ENCODE peak calls at places on chromosomes 7 and 10, in nine cellular contexts. L is uterus, F is Peyer's patch, G is A549, T is sigmoid colon, S is gastrocnemius medialis, J is stomach, R is heart left ventricle, Y is IMR-90. P is an unnamed sample.
A peak's percentile ranks its signal among the peaks of the same experiment; 100 is the strongest.

GRCh38 chr7:112411186-112411795 is 39.0 kb upstream of the IFRD1 start:
- DNase-seq in L (no peak), F (no peak), G (no peak), T (no peak), S (no peak), J (no peak), R (no peak), Y (peak; percentile 62), P (no peak)

GRCh38 chr7:6228865-6229264 is 43.6 kb downstream of the CYTH3 start:
- DNase-seq in L (no peak), F (no peak), G (no peak), T (no peak), S (no peak), J (no peak), R (no peak), Y (peak; percentile 74), P (no peak)

GRCh38 chr10:63573068-63573697 is 52.0 kb downstream of the REEP3 start:
- DNase-seq in L (no peak), F (no peak), G (no peak), T (no peak), S (no peak), J (no peak), R (no peak), Y (peak; percentile 87), P (no peak)

GRCh38 chr7:77338883-77339629 is 77.1 kb downstream of the GSAP start:
- DNase-seq in L (no peak), F (no peak), G (no peak), T (no peak), S (no peak), J (no peak), R (no peak), Y (peak; percentile 45), P (no peak)

GRCh38 chr7:30920584-30921539 is 9.2 kb downstream of the AQP1 start:
- DNase-seq in L (peak; percentile 22), F (peak; percentile 40), G (no peak), T (peak; percentile 71), S (peak; percentile 43), J (no peak), R (peak; percentile 83), Y (peak; percentile 49), P (peak; percentile 53)

GRCh38 chr7:140214075-140214684 is 37.4 kb upstream of the KDM7A start:
- DNase-seq in L (peak; percentile 39), F (peak; percentile 84), G (no peak), T (no peak), S (no peak), J (peak; percentile 92), R (peak; percentile 28), Y (peak; percentile 7), P (no peak)

GRCh38 chr7:86786376-86786775 is 142.7 kb downstream of the GRM3 start:
- DNase-seq in L (no peak), F (no peak), G (no peak), T (no peak), S (no peak), J (no peak), R (no peak), Y (no peak), P (no peak)

GRCh38 chr10:112221545-112221944 is 38.0 kb upstream of the GPAM start:
- DNase-seq in L (no peak), F (no peak), G (no peak), T (no peak), S (no peak), J (no peak), R (no peak), Y (peak; percentile 33), P (no peak)

GRCh38 chr7:73952266-73952665 is 75.7 kb upstream of the ELN start:
- DNase-seq in L (no peak), F (no peak), G (no peak), T (no peak), S (no peak), J (no peak), R (no peak), Y (no peak), P (no peak)

GRCh38 chr7:19080076-19080475 is 37.4 kb downstream of the TWIST1 start:
- DNase-seq in L (no peak), F (no peak), G (no peak), T (no peak), S (no peak), J (no peak), R (no peak), Y (no peak), P (no peak)

GRCh38 chr7:2198760-2199159 is 34.0 kb downstream of the MAD1L1 start:
- DNase-seq in L (no peak), F (no peak), G (no peak), T (no peak), S (no peak), J (no peak), R (no peak), Y (no peak), P (no peak)

GRCh38 chr10:74598891-74599566 is 227.4 kb upstream of the KAT6B start:
- DNase-seq in L (no peak), F (no peak), G (no peak), T (no peak), S (no peak), J (no peak), R (no peak), Y (peak; percentile 47), P (no peak)

GRCh38 chr10:119651514-119652327 is 541 bp downstream of the BAG3 start:
- DNase-seq in L (peak; percentile 40), F (no peak), G (no peak), T (peak; percentile 69), S (peak; percentile 18), J (peak; percentile 31), R (no peak), Y (no peak), P (peak; percentile 85)

GRCh38 chr10:70803768-70804423 is 11.9 kb upstream of the SGPL1 start:
- DNase-seq in L (no peak), F (no peak), G (no peak), T (no peak), S (no peak), J (peak; percentile 38), R (peak; percentile 47), Y (no peak), P (no peak)

GRCh38 chr7:47102442-47102841 is 479.5 kb downstream of the TNS3 start:
- DNase-seq in L (no peak), F (no peak), G (no peak), T (no peak), S (no peak), J (no peak), R (no peak), Y (no peak), P (no peak)

DNA sequence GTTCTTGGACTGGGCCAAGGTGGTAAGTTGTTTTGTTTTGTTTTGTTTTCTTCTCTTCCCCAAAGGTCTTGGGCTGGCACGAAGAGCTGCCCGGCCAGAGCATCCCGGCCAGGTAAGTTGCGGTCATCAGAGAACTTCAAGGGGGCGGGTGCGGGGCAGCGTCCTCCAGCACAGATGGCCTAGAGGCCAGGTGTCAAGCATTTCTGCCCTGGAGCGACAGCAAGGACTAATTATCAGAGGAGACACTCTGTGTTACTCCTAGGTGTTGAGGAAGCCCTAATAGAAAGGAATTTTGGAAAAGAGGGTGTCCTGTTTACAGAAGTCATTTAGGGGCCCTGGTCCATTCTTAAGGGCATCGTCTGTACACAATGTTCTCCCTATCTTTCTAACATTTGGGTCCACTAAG is 1.2 kb downstream of the ITGB8 start:
- DNase-seq in L (no peak), F (peak; percentile 55), G (no peak), T (no peak), S (no peak), J (no peak), R (no peak), Y (no peak), P (no peak)
- H3K4me1 ChIP-seq in L (no peaks in the 10 kb centered on the region), F (no peaks in the 10 kb centered on the region), G (peaks cover 5% of the 10 kb centered on the region), T (peaks cover 4% of the 10 kb centered on the region), S (peaks cover 17% of the 10 kb centered on the region), J (peaks cover 29% of the 10 kb centered on the region), R (no peaks in the 10 kb centered on the region), Y (peaks cover 2% of the 10 kb centered on the region), P (peaks cover 9% of the 10 kb centered on the region)

GRCh38 chr7:105014725-105015630 is 973 bp downstream of the KMT2E start:
- DNase-seq in L (peak; percentile 46), F (peak; percentile 83), G (peak; percentile 58), T (peak; percentile 83), S (peak; percentile 65), J (peak; percentile 60), R (peak; percentile 40), Y (peak; percentile 34), P (no peak)
- TF ChIP-seq POLR2A in L (peak; percentile 46), F (peak; percentile 56), G (no peak), T (peak; percentile 68), S (peak; percentile 68), J (no peak), R (no peak), Y (no peak), P (no peak)

DNA sequence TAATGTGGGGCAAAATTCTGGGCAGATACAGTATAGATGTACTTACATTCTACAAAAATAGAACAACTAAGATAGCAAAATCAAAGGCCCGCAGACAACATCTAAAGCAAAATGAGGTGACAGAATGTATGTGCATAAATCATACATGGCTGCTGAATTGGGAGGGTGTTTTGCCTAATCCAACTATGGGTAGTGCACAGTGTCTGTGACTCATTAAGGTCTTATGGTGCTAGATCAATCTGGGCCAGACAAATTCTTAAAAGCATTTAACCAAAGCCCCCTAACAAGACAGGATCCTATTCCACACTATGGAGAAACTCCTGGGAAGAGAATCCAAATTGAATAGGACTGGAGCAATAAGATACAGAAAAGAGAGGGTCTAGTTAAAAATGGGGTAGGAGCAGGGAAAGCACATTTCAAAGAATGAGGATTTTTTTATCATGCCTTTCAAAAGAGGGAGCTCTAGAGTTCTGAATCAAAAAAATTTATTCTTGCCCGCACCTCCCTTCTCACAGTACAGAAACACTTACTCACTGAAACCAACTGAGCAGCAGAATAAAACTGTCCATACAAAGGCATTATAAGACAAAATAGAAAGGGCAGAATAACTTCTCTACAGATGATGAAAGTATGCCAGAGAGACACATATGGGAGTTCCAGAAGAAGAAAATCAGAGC is 181.3 kb downstream of the RNLS start:
- DNase-seq in L (no peak), F (no peak), G (no peak), T (no peak), S (no peak), J (no peak), R (no peak), Y (peak; percentile 35), P (no peak)
- TF ChIP-seq CTCF in L (peak; percentile 25), F (no peak), G (peak; percentile 43), T (no peak), S (no peak), J (no peak), R (no peak), Y (peak; percentile 45), P (no peak)

DNA sequence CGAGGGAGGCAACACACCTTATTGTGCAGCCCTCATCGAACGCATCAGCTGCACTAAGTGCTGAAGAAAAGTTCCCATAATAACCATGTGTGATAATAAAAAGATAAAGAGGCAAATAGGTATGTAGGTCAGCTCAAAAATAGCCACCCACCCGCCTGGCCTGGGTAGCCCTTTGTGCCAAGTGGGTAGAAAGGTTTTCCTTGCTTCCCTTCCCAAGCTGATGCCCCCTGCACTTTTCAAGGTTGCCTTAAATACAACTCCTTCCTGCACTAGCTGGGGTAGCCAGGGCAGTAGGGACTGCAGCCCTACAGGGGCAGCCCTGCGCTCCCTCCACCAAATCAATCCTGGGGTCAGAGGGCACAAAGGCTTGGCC is 13.5 kb upstream of the DDIT4 start:
- DNase-seq in L (no peak), F (no peak), G (no peak), T (no peak), S (no peak), J (peak; percentile 44), R (peak; percentile 74), Y (no peak), P (no peak)
- H3K4me1 ChIP-seq in L (peaks cover 30% of the 10 kb centered on the region), F (peaks cover 8% of the 10 kb centered on the region), G (peaks cover 83% of the 10 kb centered on the region), T (peaks cover 57% of the 10 kb centered on the region), S (peaks cover 57% of the 10 kb centered on the region), J (peaks cover 85% of the 10 kb centered on the region), R (peaks cover 55% of the 10 kb centered on the region), Y (peaks cover 25% of the 10 kb centered on the region), P (peaks cover 86% of the 10 kb centered on the region)

GRCh38 chr10:12448729-12449391 is 99.5 kb downstream of the CAMK1D start:
- DNase-seq in L (peak; percentile 41), F (peak; percentile 77), G (peak; percentile 72), T (no peak), S (no peak), J (peak; percentile 34), R (no peak), Y (peak; percentile 94), P (no peak)
- TF ChIP-seq POLR2A in L (no peak), F (no peak), G (no peak), T (no peak), S (no peak), J (no peak), R (no peak), Y (peak; percentile 84), P (no peak)

P was measured in suprapubic skin.